ENCODE peak calls at places on chromosomes 11 and 22, in nine cellular contexts. Q is transverse colon; W is HFFc6; B is ureter; J is endothelial cell; L is substantia nigra; N is activated CD4-positive, alpha-beta T cell treated with anti-CD3 and anti-CD28 coated beads, Interleukin-2, amount 50 U/mL, for 24 hours; O is NCI-H1694; X is HepG2. P is an unnamed sample.

GRCh38 chr11:73875840-73876239 is 806 bp downstream of the COA4 start:
- DNase-seq in Q (no peak), W (no peak), B (no peak), J (peak), L (no peak), N (no peak), O (no peak), X (no peak), P (no peak)

GRCh38 chr11:68351450-68352275 is 39.3 kb downstream of the LRP5 start:
- DNase-seq in Q (no peak), W (no peak), B (no peak), J (no peak), L (no peak), N (no peak), O (no peak), X (no peak), P (no peak)

GRCh38 chr22:30573594-30574094 is 821 bp downstream of the GAL3ST1 start:
- DNase-seq in Q (peak), W (no peak), B (no peak), J (no peak), L (no peak), N (no peak), O (no peak), X (no peak), P (no peak)

GRCh38 chr11:44243633-44244343 is 66.2 kb downstream of the ALX4 start:
- DNase-seq in Q (no peak), W (peak), B (no peak), J (no peak), L (no peak), N (no peak), O (no peak), X (peak), P (no peak)

GRCh38 chr11:17601206-17602075 is 54.4 kb downstream of the OTOG start:
- DNase-seq in Q (no peak), W (no peak), B (no peak), J (no peak), L (no peak), N (no peak), O (no peak), X (no peak), P (no peak)

GRCh38 chr11:99020324-99021225 is at the start of gene CNTN5:
- DNase-seq in Q (peak), W (peak), B (peak), J (peak), L (no peak), N (no peak), O (no peak), X (peak), P (no peak)

GRCh38 chr11:111185259-111185658 is 60.3 kb upstream of the POU2AF2 start:
- DNase-seq in Q (no peak), W (peak), B (no peak), J (no peak), L (no peak), N (no peak), O (no peak), X (no peak), P (no peak)

GRCh38 chr11:94325681-94326080 is 21.3 kb downstream of the IZUMO1R start:
- DNase-seq in Q (peak), W (peak), B (no peak), J (peak), L (no peak), N (no peak), O (no peak), X (peak), P (no peak)

GRCh38 chr22:21038405-21038804 is 6.0 kb upstream of the SLC7A4 start:
- DNase-seq in Q (no peak), W (peak), B (no peak), J (no peak), L (no peak), N (no peak), O (no peak), X (no peak), P (no peak)

GRCh38 chr22:46731246-46732040 is 6.6 kb downstream of the CERK start:
- DNase-seq in Q (peak), W (no peak), B (no peak), J (no peak), L (no peak), N (no peak), O (no peak), X (peak), P (peak)

GRCh38 chr22:20796731-20797130 is 22.8 kb downstream of the SERPIND1 start:
- DNase-seq in Q (no peak), W (no peak), B (no peak), J (no peak), L (no peak), N (no peak), O (no peak), X (no peak), P (no peak)

GRCh38 chr22:28019881-28020861 is 101.1 kb upstream of the PITPNB start:
- DNase-seq in Q (peak), W (peak), B (peak), J (peak), L (peak), N (peak), O (peak), X (peak), P (peak)

GRCh38 chr11:31817621-31818493 is 6.7 kb upstream of the PAX6 start:
- DNase-seq in Q (no peak), W (no peak), B (no peak), J (no peak), L (peak), N (no peak), O (no peak), X (no peak), P (peak)

GRCh38 chr11:67437082-67437821 is at the start of gene PTPRCAP:
- DNase-seq in Q (peak), W (no peak), B (no peak), J (no peak), L (no peak), N (peak), O (no peak), X (no peak), P (no peak)

GRCh38 chr11:67303989-67304411 is 670 bp downstream of the SSH3 start:
- DNase-seq in Q (peak), W (no peak), B (peak), J (no peak), L (no peak), N (no peak), O (no peak), X (no peak), P (peak)

GRCh38 chr11:1557904-1558831 is 13.9 kb downstream of the DUSP8 start:
- DNase-seq in Q (peak), W (peak), B (peak), J (no peak), L (peak), N (no peak), O (no peak), X (no peak), P (no peak)

P was measured in cerebellum.